ENCODE peak calls at places on chromosomes 11 and 22, in four cellular contexts. One of them, this sample, is unnamed.
A peak's percentile ranks its signal among the peaks of the same experiment; 100 is the strongest.

GRCh38 chr11:77075425-77075905 is 8.7 kb downstream of the CAPN5 start:
- DNase-seq in activated gamma-delta T cell treated with anti-CD3 and anti-CD28 coated beads, Interleukin-2, amount 50 U/mL, for 16 hours: no peak
- DNase-seq in fibroblast of lung: no peak
- DNase-seq in NCI-H774: no peak
- DNase-seq in this sample: no peak

GRCh38 chr11:69442807-69443137 is 38.7 kb upstream of the LINC01488 start:
- DNase-seq in activated gamma-delta T cell treated with anti-CD3 and anti-CD28 coated beads, Interleukin-2, amount 50 U/mL, for 16 hours: no peak
- DNase-seq in fibroblast of lung: peak; percentile 37
- DNase-seq in NCI-H774: no peak
- DNase-seq in this sample: no peak

GRCh38 chr11:85825590-85825989 is 14.6 kb upstream of the SYTL2 start:
- DNase-seq in activated gamma-delta T cell treated with anti-CD3 and anti-CD28 coated beads, Interleukin-2, amount 50 U/mL, for 16 hours: no peak
- DNase-seq in fibroblast of lung: no peak
- DNase-seq in NCI-H774: no peak
- DNase-seq in this sample: no peak

GRCh38 chr11:79098096-79098495 is 342.7 kb downstream of the TENM4 start:
- DNase-seq in activated gamma-delta T cell treated with anti-CD3 and anti-CD28 coated beads, Interleukin-2, amount 50 U/mL, for 16 hours: no peak
- DNase-seq in fibroblast of lung: no peak
- DNase-seq in NCI-H774: no peak
- DNase-seq in this sample: no peak

GRCh38 chr22:46245515-46245914 is 4.6 kb downstream of the CDPF1 start:
- DNase-seq in activated gamma-delta T cell treated with anti-CD3 and anti-CD28 coated beads, Interleukin-2, amount 50 U/mL, for 16 hours: no peak
- DNase-seq in fibroblast of lung: no peak
- DNase-seq in NCI-H774: no peak
- DNase-seq in this sample: no peak

GRCh38 chr22:40628354-40629042 is 8.0 kb downstream of the MRTFA start:
- DNase-seq in activated gamma-delta T cell treated with anti-CD3 and anti-CD28 coated beads, Interleukin-2, amount 50 U/mL, for 16 hours: no peak
- DNase-seq in fibroblast of lung: peak; percentile 52
- DNase-seq in NCI-H774: no peak
- DNase-seq in this sample: no peak

GRCh38 chr22:44192098-44192810 is 11.5 kb downstream of the PARVG start:
- DNase-seq in activated gamma-delta T cell treated with anti-CD3 and anti-CD28 coated beads, Interleukin-2, amount 50 U/mL, for 16 hours: no peak
- DNase-seq in fibroblast of lung: peak; percentile 7
- DNase-seq in NCI-H774: no peak
- DNase-seq in this sample: no peak

GRCh38 chr22:39595622-39596182 is 25.1 kb downstream of the CACNA1I start:
- DNase-seq in activated gamma-delta T cell treated with anti-CD3 and anti-CD28 coated beads, Interleukin-2, amount 50 U/mL, for 16 hours: no peak
- DNase-seq in fibroblast of lung: no peak
- DNase-seq in NCI-H774: no peak
- DNase-seq in this sample: no peak

GRCh38 chr11:17921620-17922473 is 91.0 kb downstream of the SERGEF start:
- DNase-seq in activated gamma-delta T cell treated with anti-CD3 and anti-CD28 coated beads, Interleukin-2, amount 50 U/mL, for 16 hours: no peak
- DNase-seq in fibroblast of lung: peak; percentile 84
- DNase-seq in NCI-H774: no peak
- DNase-seq in this sample: no peak

GRCh38 chr11:111530091-111530490 is 10.4 kb upstream of the LAYN start:
- DNase-seq in activated gamma-delta T cell treated with anti-CD3 and anti-CD28 coated beads, Interleukin-2, amount 50 U/mL, for 16 hours: no peak
- DNase-seq in fibroblast of lung: no peak
- DNase-seq in NCI-H774: no peak
- DNase-seq in this sample: no peak

GRCh38 chr11:578276-579035 is 2.2 kb downstream of the PHRF1 start:
- DNase-seq in activated gamma-delta T cell treated with anti-CD3 and anti-CD28 coated beads, Interleukin-2, amount 50 U/mL, for 16 hours: no peak
- DNase-seq in fibroblast of lung: no peak
- DNase-seq in NCI-H774: no peak
- DNase-seq in this sample: no peak

GRCh38 chr11:43359432-43359818 is 705 bp downstream of the TTC17 start:
- DNase-seq in activated gamma-delta T cell treated with anti-CD3 and anti-CD28 coated beads, Interleukin-2, amount 50 U/mL, for 16 hours: peak; percentile 12
- DNase-seq in fibroblast of lung: peak; percentile 41
- DNase-seq in NCI-H774: no peak
- DNase-seq in this sample: no peak

GRCh38 chr11:129911298-129911697 is 15.9 kb upstream of the NFRKB start:
- DNase-seq in activated gamma-delta T cell treated with anti-CD3 and anti-CD28 coated beads, Interleukin-2, amount 50 U/mL, for 16 hours: no peak
- DNase-seq in fibroblast of lung: peak; percentile 23
- DNase-seq in NCI-H774: no peak
- DNase-seq in this sample: peak; percentile 33

GRCh38 chr11:110148775-110149744 is 55.9 kb downstream of the ZC3H12C start:
- DNase-seq in activated gamma-delta T cell treated with anti-CD3 and anti-CD28 coated beads, Interleukin-2, amount 50 U/mL, for 16 hours: no peak
- DNase-seq in fibroblast of lung: peak; percentile 78
- DNase-seq in NCI-H774: no peak
- DNase-seq in this sample: peak; percentile 34

GRCh38 chr22:20191803-20192202 is 40.9 kb upstream of the CCDC188 start:
- DNase-seq in activated gamma-delta T cell treated with anti-CD3 and anti-CD28 coated beads, Interleukin-2, amount 50 U/mL, for 16 hours: no peak
- DNase-seq in fibroblast of lung: no peak
- DNase-seq in NCI-H774: no peak
- DNase-seq in this sample: no peak

GRCh38 chr22:29136715-29137700 is 64.2 kb downstream of the KREMEN1 start:
- DNase-seq in activated gamma-delta T cell treated with anti-CD3 and anti-CD28 coated beads, Interleukin-2, amount 50 U/mL, for 16 hours: no peak
- DNase-seq in fibroblast of lung: no peak
- DNase-seq in NCI-H774: no peak
- DNase-seq in this sample: no peak

GRCh38 chr22:20111045-20111688 is 4.7 kb upstream of the RANBP1 start:
- DNase-seq in activated gamma-delta T cell treated with anti-CD3 and anti-CD28 coated beads, Interleukin-2, amount 50 U/mL, for 16 hours: no peak
- DNase-seq in fibroblast of lung: peak; percentile 20
- DNase-seq in NCI-H774: no peak
- DNase-seq in this sample: no peak

GRCh38 chr11:96082002-96082899 is 158.3 kb upstream of the MTMR2 start:
- DNase-seq in activated gamma-delta T cell treated with anti-CD3 and anti-CD28 coated beads, Interleukin-2, amount 50 U/mL, for 16 hours: no peak
- DNase-seq in fibroblast of lung: no peak
- DNase-seq in NCI-H774: no peak
- DNase-seq in this sample: no peak

GRCh38 chr22:35219012-35219411 is 38.3 kb upstream of the HMGXB4 start:
- DNase-seq in activated gamma-delta T cell treated with anti-CD3 and anti-CD28 coated beads, Interleukin-2, amount 50 U/mL, for 16 hours: no peak
- DNase-seq in fibroblast of lung: no peak
- DNase-seq in NCI-H774: no peak
- DNase-seq in this sample: no peak

GRCh38 chr11:33000181-33000580 is 15.5 kb upstream of the DEPDC7 start:
- DNase-seq in activated gamma-delta T cell treated with anti-CD3 and anti-CD28 coated beads, Interleukin-2, amount 50 U/mL, for 16 hours: no peak
- DNase-seq in fibroblast of lung: peak; percentile 86
- DNase-seq in NCI-H774: no peak
- DNase-seq in this sample: peak; percentile 10

GRCh38 chr22:18044548-18045271 is 20.3 kb upstream of the MICAL3 start:
- DNase-seq in activated gamma-delta T cell treated with anti-CD3 and anti-CD28 coated beads, Interleukin-2, amount 50 U/mL, for 16 hours: no peak
- DNase-seq in fibroblast of lung: peak; percentile 95
- DNase-seq in NCI-H774: peak; percentile 87
- DNase-seq in this sample: no peak

GRCh38 chr22:32564170-32565001 is 89.8 kb downstream of the FBXO7 start:
- DNase-seq in activated gamma-delta T cell treated with anti-CD3 and anti-CD28 coated beads, Interleukin-2, amount 50 U/mL, for 16 hours: no peak
- DNase-seq in fibroblast of lung: peak; percentile 39
- DNase-seq in NCI-H774: no peak
- DNase-seq in this sample: no peak

GRCh38 chr22:46803031-46803880 is 40.8 kb downstream of the TBC1D22A start:
- DNase-seq in activated gamma-delta T cell treated with anti-CD3 and anti-CD28 coated beads, Interleukin-2, amount 50 U/mL, for 16 hours: peak; percentile 53
- DNase-seq in fibroblast of lung: peak; percentile 9
- DNase-seq in NCI-H774: no peak
- DNase-seq in this sample: no peak

GRCh38 chr22:36237462-36238347 is 1.6 kb downstream of the APOL2 start:
- DNase-seq in activated gamma-delta T cell treated with anti-CD3 and anti-CD28 coated beads, Interleukin-2, amount 50 U/mL, for 16 hours: no peak
- DNase-seq in fibroblast of lung: peak; percentile 40
- DNase-seq in NCI-H774: no peak
- DNase-seq in this sample: no peak

GRCh38 chr11:18392434-18393321 is 1.7 kb upstream of the LDHA start:
- DNase-seq in activated gamma-delta T cell treated with anti-CD3 and anti-CD28 coated beads, Interleukin-2, amount 50 U/mL, for 16 hours: no peak
- DNase-seq in fibroblast of lung: no peak
- DNase-seq in NCI-H774: no peak
- DNase-seq in this sample: no peak

GRCh38 chr22:35477911-35478582 is 62.6 kb upstream of the RASD2 start:
- DNase-seq in activated gamma-delta T cell treated with anti-CD3 and anti-CD28 coated beads, Interleukin-2, amount 50 U/mL, for 16 hours: no peak
- DNase-seq in fibroblast of lung: peak; percentile 92
- DNase-seq in NCI-H774: peak; percentile 61
- DNase-seq in this sample: peak; percentile 57

GRCh38 chr22:41401781-41402648 is 20.3 kb downstream of the TEF start:
- DNase-seq in activated gamma-delta T cell treated with anti-CD3 and anti-CD28 coated beads, Interleukin-2, amount 50 U/mL, for 16 hours: no peak
- DNase-seq in fibroblast of lung: peak; percentile 90
- DNase-seq in NCI-H774: no peak
- DNase-seq in this sample: no peak

GRCh38 chr22:44587004-44587793 is 89.2 kb upstream of the RTL6 start:
- DNase-seq in activated gamma-delta T cell treated with anti-CD3 and anti-CD28 coated beads, Interleukin-2, amount 50 U/mL, for 16 hours: no peak
- DNase-seq in fibroblast of lung: no peak
- DNase-seq in NCI-H774: peak; percentile 17
- DNase-seq in this sample: no peak

GRCh38 chr11:104658177-104658576 is 240.1 kb downstream of the CASP12 start:
- DNase-seq in activated gamma-delta T cell treated with anti-CD3 and anti-CD28 coated beads, Interleukin-2, amount 50 U/mL, for 16 hours: no peak
- DNase-seq in fibroblast of lung: no peak
- DNase-seq in NCI-H774: no peak
- DNase-seq in this sample: no peak

GRCh38 chr22:17570851-17571631 is 7.7 kb downstream of the SLC25A18 start:
- DNase-seq in activated gamma-delta T cell treated with anti-CD3 and anti-CD28 coated beads, Interleukin-2, amount 50 U/mL, for 16 hours: no peak
- DNase-seq in fibroblast of lung: peak; percentile 97
- DNase-seq in NCI-H774: no peak
- DNase-seq in this sample: no peak

GRCh38 chr11:12137938-12138731 is 27.7 kb downstream of the MICAL2 start:
- DNase-seq in activated gamma-delta T cell treated with anti-CD3 and anti-CD28 coated beads, Interleukin-2, amount 50 U/mL, for 16 hours: no peak
- DNase-seq in fibroblast of lung: peak; percentile 93
- DNase-seq in NCI-H774: no peak
- DNase-seq in this sample: no peak

GRCh38 chr11:126391970-126392637 is 36.6 kb downstream of the ST3GAL4 start:
- DNase-seq in activated gamma-delta T cell treated with anti-CD3 and anti-CD28 coated beads, Interleukin-2, amount 50 U/mL, for 16 hours: no peak
- DNase-seq in fibroblast of lung: no peak
- DNase-seq in NCI-H774: no peak
- DNase-seq in this sample: no peak

GRCh38 chr11:113177596-113178115 is 136.7 kb upstream of the TTC12 start:
- DNase-seq in activated gamma-delta T cell treated with anti-CD3 and anti-CD28 coated beads, Interleukin-2, amount 50 U/mL, for 16 hours: no peak
- DNase-seq in fibroblast of lung: no peak
- DNase-seq in NCI-H774: no peak
- DNase-seq in this sample: no peak

GRCh38 chr11:77823775-77824174 is 2.8 kb downstream of the AAMDC start:
- DNase-seq in activated gamma-delta T cell treated with anti-CD3 and anti-CD28 coated beads, Interleukin-2, amount 50 U/mL, for 16 hours: no peak
- DNase-seq in fibroblast of lung: peak; percentile 58
- DNase-seq in NCI-H774: no peak
- DNase-seq in this sample: no peak

GRCh38 chr11:131916633-131917032 is 546.2 kb downstream of the NTM start:
- DNase-seq in activated gamma-delta T cell treated with anti-CD3 and anti-CD28 coated beads, Interleukin-2, amount 50 U/mL, for 16 hours: no peak
- DNase-seq in fibroblast of lung: peak; percentile 62
- DNase-seq in NCI-H774: no peak
- DNase-seq in this sample: no peak

GRCh38 chr11:11407065-11407737 is 54.2 kb upstream of the CSNK2A3 start:
- DNase-seq in activated gamma-delta T cell treated with anti-CD3 and anti-CD28 coated beads, Interleukin-2, amount 50 U/mL, for 16 hours: no peak
- DNase-seq in fibroblast of lung: no peak
- DNase-seq in NCI-H774: peak; percentile 77
- DNase-seq in this sample: no peak

This sample was measured in glomerular endothelial cell.